ENCODE peak calls at places on chromosome 16, in eight cellular contexts. One of them, this sample, is unnamed.

GRCh38 chr16:58515871-58516767 is 802 bp downstream of the SETD6 start:
- DNase-seq in GM12865: peak; percentile 67
- DNase-seq in right lobe of liver: peak; percentile 60
- DNase-seq in PC-9: peak; percentile 59
- DNase-seq in left ventricle myocardium inferior: no peak
- DNase-seq in lung: no peak
- DNase-seq in heart left ventricle: peak; percentile 53
- DNase-seq in astrocyte of the cerebellum: no peak
- DNase-seq in this sample: peak; percentile 60

GRCh38 chr16:89687092-89687940 is 827 bp downstream of the CDK10 start:
- DNase-seq in GM12865: peak; percentile 46
- DNase-seq in right lobe of liver: peak; percentile 83
- DNase-seq in PC-9: peak; percentile 50
- DNase-seq in left ventricle myocardium inferior: no peak
- DNase-seq in lung: no peak
- DNase-seq in heart left ventricle: no peak
- DNase-seq in astrocyte of the cerebellum: no peak
- DNase-seq in this sample: peak; percentile 36

GRCh38 chr16:57600048-57600835 is 28.2 kb upstream of the ADGRG1 start:
- DNase-seq in GM12865: peak; percentile 82
- DNase-seq in right lobe of liver: peak; percentile 61
- DNase-seq in PC-9: no peak
- DNase-seq in left ventricle myocardium inferior: no peak
- DNase-seq in lung: peak; percentile 62
- DNase-seq in heart left ventricle: peak; percentile 53
- DNase-seq in astrocyte of the cerebellum: no peak
- DNase-seq in this sample: peak; percentile 61

GRCh38 chr16:11586856-11587642 is at the start of gene LITAF:
- DNase-seq in GM12865: peak; percentile 80
- DNase-seq in right lobe of liver: peak; percentile 83
- DNase-seq in PC-9: no peak
- DNase-seq in left ventricle myocardium inferior: peak; percentile 71
- DNase-seq in lung: peak; percentile 57
- DNase-seq in heart left ventricle: peak; percentile 73
- DNase-seq in astrocyte of the cerebellum: no peak
- DNase-seq in this sample: peak; percentile 68

GRCh38 chr16:82470506-82471196 is 156.1 kb upstream of the CDH13 start:
- DNase-seq in GM12865: no peak
- DNase-seq in right lobe of liver: peak; percentile 31
- DNase-seq in PC-9: no peak
- DNase-seq in left ventricle myocardium inferior: no peak
- DNase-seq in lung: no peak
- DNase-seq in heart left ventricle: no peak
- DNase-seq in astrocyte of the cerebellum: peak; percentile 36
- DNase-seq in this sample: no peak

GRCh38 chr16:11613381-11614303 is 26.9 kb upstream of the LITAF start:
- DNase-seq in GM12865: peak; percentile 86
- DNase-seq in right lobe of liver: peak; percentile 70
- DNase-seq in PC-9: peak; percentile 70
- DNase-seq in left ventricle myocardium inferior: peak; percentile 62
- DNase-seq in lung: peak; percentile 71
- DNase-seq in heart left ventricle: peak; percentile 66
- DNase-seq in astrocyte of the cerebellum: no peak
- DNase-seq in this sample: peak; percentile 55

GRCh38 chr16:49749816-49750215 is 106.1 kb downstream of the ZNF423 start:
- DNase-seq in GM12865: no peak
- DNase-seq in right lobe of liver: no peak
- DNase-seq in PC-9: no peak
- DNase-seq in left ventricle myocardium inferior: no peak
- DNase-seq in lung: no peak
- DNase-seq in heart left ventricle: no peak
- DNase-seq in astrocyte of the cerebellum: no peak
- DNase-seq in this sample: no peak

GRCh38 chr16:89596957-89597644 is 16.3 kb upstream of the DPEP1 start:
- DNase-seq in GM12865: no peak
- DNase-seq in right lobe of liver: no peak
- DNase-seq in PC-9: no peak
- DNase-seq in left ventricle myocardium inferior: no peak
- DNase-seq in lung: no peak
- DNase-seq in heart left ventricle: no peak
- DNase-seq in astrocyte of the cerebellum: no peak
- DNase-seq in this sample: no peak

GRCh38 chr16:53913082-53913870 is 209.3 kb downstream of the FTO start:
- DNase-seq in GM12865: no peak
- DNase-seq in right lobe of liver: no peak
- DNase-seq in PC-9: no peak
- DNase-seq in left ventricle myocardium inferior: no peak
- DNase-seq in lung: peak; percentile 37
- DNase-seq in heart left ventricle: peak; percentile 63
- DNase-seq in astrocyte of the cerebellum: peak; percentile 63
- DNase-seq in this sample: peak; percentile 52

GRCh38 chr16:23835390-23836077 is at the start of gene PRKCB:
- DNase-seq in GM12865: peak; percentile 92
- DNase-seq in right lobe of liver: peak; percentile 83
- DNase-seq in PC-9: no peak
- DNase-seq in left ventricle myocardium inferior: peak; percentile 70
- DNase-seq in lung: peak; percentile 74
- DNase-seq in heart left ventricle: peak; percentile 73
- DNase-seq in astrocyte of the cerebellum: no peak
- DNase-seq in this sample: peak; percentile 94

GRCh38 chr16:51408357-51408756 is 257.3 kb upstream of the SALL1 start:
- DNase-seq in GM12865: no peak
- DNase-seq in right lobe of liver: no peak
- DNase-seq in PC-9: no peak
- DNase-seq in left ventricle myocardium inferior: no peak
- DNase-seq in lung: no peak
- DNase-seq in heart left ventricle: no peak
- DNase-seq in astrocyte of the cerebellum: no peak
- DNase-seq in this sample: no peak

GRCh38 chr16:535446-536405 is 8.2 kb downstream of the CAPN15 start:
- DNase-seq in GM12865: no peak
- DNase-seq in right lobe of liver: peak; percentile 64
- DNase-seq in PC-9: peak; percentile 92
- DNase-seq in left ventricle myocardium inferior: no peak
- DNase-seq in lung: no peak
- DNase-seq in heart left ventricle: no peak
- DNase-seq in astrocyte of the cerebellum: peak; percentile 39
- DNase-seq in this sample: peak; percentile 27

GRCh38 chr16:81634380-81635121 is 144.5 kb upstream of the PLCG2 start:
- DNase-seq in GM12865: no peak
- DNase-seq in right lobe of liver: no peak
- DNase-seq in PC-9: no peak
- DNase-seq in left ventricle myocardium inferior: no peak
- DNase-seq in lung: no peak
- DNase-seq in heart left ventricle: no peak
- DNase-seq in astrocyte of the cerebellum: no peak
- DNase-seq in this sample: no peak

GRCh38 chr16:57689772-57690558 is 4.6 kb upstream of the DRC7 start:
- DNase-seq in GM12865: peak; percentile 80
- DNase-seq in right lobe of liver: no peak
- DNase-seq in PC-9: peak; percentile 60
- DNase-seq in left ventricle myocardium inferior: no peak
- DNase-seq in lung: no peak
- DNase-seq in heart left ventricle: no peak
- DNase-seq in astrocyte of the cerebellum: no peak
- DNase-seq in this sample: peak; percentile 74

GRCh38 chr16:89920723-89921122 is 2.1 kb downstream of the MC1R start:
- DNase-seq in GM12865: no peak
- DNase-seq in right lobe of liver: no peak
- DNase-seq in PC-9: no peak
- DNase-seq in left ventricle myocardium inferior: no peak
- DNase-seq in lung: no peak
- DNase-seq in heart left ventricle: no peak
- DNase-seq in astrocyte of the cerebellum: no peak
- DNase-seq in this sample: no peak

GRCh38 chr16:25888873-25889272 is 197.1 kb downstream of the HS3ST4 start:
- DNase-seq in GM12865: no peak
- DNase-seq in right lobe of liver: no peak
- DNase-seq in PC-9: no peak
- DNase-seq in left ventricle myocardium inferior: no peak
- DNase-seq in lung: no peak
- DNase-seq in heart left ventricle: no peak
- DNase-seq in astrocyte of the cerebellum: no peak
- DNase-seq in this sample: no peak

GRCh38 chr16:13552062-13552959 is 367.6 kb upstream of the ERCC4 start:
- DNase-seq in GM12865: peak; percentile 7
- DNase-seq in right lobe of liver: no peak
- DNase-seq in PC-9: no peak
- DNase-seq in left ventricle myocardium inferior: no peak
- DNase-seq in lung: no peak
- DNase-seq in heart left ventricle: no peak
- DNase-seq in astrocyte of the cerebellum: no peak
- DNase-seq in this sample: no peak
- TF ChIP-seq CTCF in GM12865: no peak
- TF ChIP-seq CTCF in right lobe of liver: no peak
- TF ChIP-seq CTCF in PC-9: no peak
- TF ChIP-seq CTCF in left ventricle myocardium inferior: no peak
- TF ChIP-seq CTCF in lung: no peak
- TF ChIP-seq CTCF in heart left ventricle: no peak
- TF ChIP-seq CTCF in astrocyte of the cerebellum: no peak
- TF ChIP-seq CTCF in this sample: no peak

GRCh38 chr16:67445913-67446907 is 15.3 kb downstream of the HSD11B2 start:
- DNase-seq in GM12865: no peak
- DNase-seq in right lobe of liver: peak; percentile 83
- DNase-seq in PC-9: no peak
- DNase-seq in left ventricle myocardium inferior: peak; percentile 63
- DNase-seq in lung: no peak
- DNase-seq in heart left ventricle: peak; percentile 74
- DNase-seq in astrocyte of the cerebellum: no peak
- DNase-seq in this sample: no peak

GRCh38 chr16:67445126-67445426 is 14.2 kb downstream of the HSD11B2 start:
- DNase-seq in GM12865: no peak
- DNase-seq in right lobe of liver: no peak
- DNase-seq in PC-9: no peak
- DNase-seq in left ventricle myocardium inferior: no peak
- DNase-seq in lung: no peak
- DNase-seq in heart left ventricle: no peak
- DNase-seq in astrocyte of the cerebellum: no peak
- DNase-seq in this sample: no peak

GRCh38 chr16:67445441-67445912 is 14.6 kb downstream of the HSD11B2 start:
- DNase-seq in GM12865: no peak
- DNase-seq in right lobe of liver: peak; percentile 83
- DNase-seq in PC-9: no peak
- DNase-seq in left ventricle myocardium inferior: peak; percentile 74
- DNase-seq in lung: no peak
- DNase-seq in heart left ventricle: peak; percentile 65
- DNase-seq in astrocyte of the cerebellum: no peak
- DNase-seq in this sample: no peak

GRCh38 chr16:67443299-67443698 is 12.4 kb downstream of the HSD11B2 start:
- DNase-seq in GM12865: no peak
- DNase-seq in right lobe of liver: peak; percentile 49
- DNase-seq in PC-9: no peak
- DNase-seq in left ventricle myocardium inferior: peak; percentile 64
- DNase-seq in lung: no peak
- DNase-seq in heart left ventricle: peak; percentile 58
- DNase-seq in astrocyte of the cerebellum: no peak
- DNase-seq in this sample: no peak

GRCh38 chr16:67444259-67445125 is 13.6 kb downstream of the HSD11B2 start:
- DNase-seq in GM12865: no peak
- DNase-seq in right lobe of liver: no peak
- DNase-seq in PC-9: no peak
- DNase-seq in left ventricle myocardium inferior: no peak
- DNase-seq in lung: no peak
- DNase-seq in heart left ventricle: no peak
- DNase-seq in astrocyte of the cerebellum: no peak
- DNase-seq in this sample: no peak
- TF ChIP-seq CTCF in GM12865: no peak
- TF ChIP-seq CTCF in right lobe of liver: no peak
- TF ChIP-seq CTCF in PC-9: no peak
- TF ChIP-seq CTCF in left ventricle myocardium inferior: no peak
- TF ChIP-seq CTCF in lung: no peak
- TF ChIP-seq CTCF in heart left ventricle: no peak
- TF ChIP-seq CTCF in astrocyte of the cerebellum: no peak
- TF ChIP-seq CTCF in this sample: no peak

DNA sequence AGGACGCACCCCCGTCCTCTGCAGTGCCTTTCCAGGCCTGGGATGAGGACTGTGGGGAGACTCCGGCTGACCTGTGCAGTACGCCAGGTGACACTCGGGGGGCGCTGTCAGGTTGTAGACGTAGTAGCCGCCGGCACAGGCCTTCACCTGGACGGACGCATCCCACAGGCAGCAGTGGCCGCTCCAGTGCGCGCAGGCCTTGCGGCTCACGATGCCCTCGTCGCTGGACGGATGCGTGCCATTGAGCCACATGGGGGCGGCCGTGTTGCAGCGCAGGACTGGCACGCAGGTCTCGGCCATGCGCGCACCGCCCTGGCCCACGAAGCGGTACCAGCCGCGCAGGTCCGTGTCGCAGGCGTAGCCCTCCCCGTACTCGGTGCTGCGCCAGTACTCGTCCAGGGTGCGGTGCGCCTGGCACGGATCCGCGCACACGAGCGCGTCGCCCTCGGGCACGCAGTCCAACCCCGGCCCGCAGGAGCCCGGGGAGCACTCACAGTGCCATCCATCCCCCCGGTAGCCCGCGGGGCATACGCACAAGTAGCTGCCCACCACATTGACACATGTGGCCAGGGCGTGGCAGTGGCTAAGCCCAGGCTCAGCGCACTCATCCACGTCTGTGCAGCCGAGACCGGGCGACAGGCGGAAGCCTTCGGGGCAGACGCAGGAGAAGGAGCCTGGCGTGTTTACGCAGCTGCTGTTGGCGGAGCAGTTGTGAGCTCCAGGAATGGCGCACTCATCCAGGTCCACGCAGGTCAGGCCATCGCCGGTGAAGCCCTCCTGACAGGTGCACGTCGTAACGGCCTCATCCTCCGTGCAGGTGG is 3.9 kb downstream of the UMOD start:
- DNase-seq in GM12865: no peak
- DNase-seq in right lobe of liver: peak; percentile 55
- DNase-seq in PC-9: no peak
- DNase-seq in left ventricle myocardium inferior: no peak
- DNase-seq in lung: no peak
- DNase-seq in heart left ventricle: no peak
- DNase-seq in astrocyte of the cerebellum: no peak
- DNase-seq in this sample: no peak
- TF ChIP-seq CTCF in GM12865: no peak
- TF ChIP-seq CTCF in right lobe of liver: peak; percentile 39
- TF ChIP-seq CTCF in PC-9: no peak
- TF ChIP-seq CTCF in left ventricle myocardium inferior: no peak
- TF ChIP-seq CTCF in lung: no peak
- TF ChIP-seq CTCF in heart left ventricle: no peak
- TF ChIP-seq CTCF in astrocyte of the cerebellum: no peak
- TF ChIP-seq CTCF in this sample: no peak

DNA sequence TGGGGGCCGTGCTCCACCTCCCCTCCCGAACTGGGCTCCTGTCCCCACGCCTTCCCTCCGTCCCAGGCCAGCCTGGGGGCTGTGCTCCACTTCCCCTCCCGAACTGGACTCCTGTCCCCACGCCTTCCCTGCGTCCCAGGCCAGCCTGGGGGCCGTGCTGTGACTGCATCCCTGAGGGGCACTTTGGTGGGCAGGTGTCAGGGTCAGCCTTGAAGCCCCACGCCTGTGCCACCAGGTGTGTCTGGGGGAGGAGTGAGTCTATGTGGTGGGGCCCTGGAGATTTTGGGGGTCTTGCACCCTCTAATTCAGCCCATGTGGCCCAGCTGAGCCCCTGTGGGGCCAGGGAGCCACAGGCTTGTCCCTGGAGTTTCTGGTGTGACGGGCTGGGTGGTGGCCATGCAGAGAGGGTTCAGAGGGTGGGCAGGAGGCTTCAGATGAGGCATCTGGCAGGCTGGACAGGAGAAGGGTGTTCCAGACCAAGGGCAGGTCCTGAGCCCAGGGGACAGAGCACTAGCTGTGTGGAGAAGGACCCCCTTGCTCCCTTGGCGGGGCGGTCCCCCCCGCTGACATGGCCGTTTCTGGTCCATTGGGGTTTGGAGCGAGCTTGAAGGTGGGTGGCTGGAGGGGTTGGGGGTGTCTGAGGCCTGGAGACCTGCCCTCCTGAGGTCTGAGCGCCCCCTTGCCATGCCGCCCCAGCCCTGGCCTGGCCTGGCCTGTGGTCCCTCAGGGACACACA is 8.2 kb downstream of the NHERF2 start:
- DNase-seq in GM12865: no peak
- DNase-seq in right lobe of liver: no peak
- DNase-seq in PC-9: no peak
- DNase-seq in left ventricle myocardium inferior: no peak
- DNase-seq in lung: no peak
- DNase-seq in heart left ventricle: peak; percentile 33
- DNase-seq in astrocyte of the cerebellum: no peak
- DNase-seq in this sample: no peak
- TF ChIP-seq CTCF in GM12865: no peak
- TF ChIP-seq CTCF in right lobe of liver: no peak
- TF ChIP-seq CTCF in PC-9: no peak
- TF ChIP-seq CTCF in left ventricle myocardium inferior: no peak
- TF ChIP-seq CTCF in lung: no peak
- TF ChIP-seq CTCF in heart left ventricle: no peak
- TF ChIP-seq CTCF in astrocyte of the cerebellum: no peak
- TF ChIP-seq CTCF in this sample: no peak

This sample was measured in activated CD8-positive, alpha-beta T cell treated with anti-CD3 and anti-CD28 coated beads for 36 hours.